ENCODE peak calls at places on chromosomes 16 and 17, in nine cellular contexts. One of them, this sample, is unnamed.

GRCh38 chr16:87072101-87072500 is 245.1 kb downstream of the C16orf95 start:
- DNase-seq in lower lobe of right lung: no peak
- DNase-seq in GM12865: no peak
- DNase-seq in fibroblast of lung: no peak
- DNase-seq in lung: no peak
- DNase-seq in fibroblast of pulmonary artery: no peak
- DNase-seq in fibroblast of mammary gland: no peak
- DNase-seq in lower leg skin: peak
- DNase-seq in iPS DF 6.9: no peak
- DNase-seq in this sample: no peak

GRCh38 chr17:21176996-21177395 is 37.0 kb downstream of the TMEM11 start:
- DNase-seq in lower lobe of right lung: no peak
- DNase-seq in fibroblast of lung: no peak
- DNase-seq in fibroblast of mammary gland: no peak
- DNase-seq in lung: no peak
- DNase-seq in GM12865: no peak
- DNase-seq in iPS DF 6.9: no peak
- DNase-seq in lower leg skin: no peak
- DNase-seq in fibroblast of pulmonary artery: no peak
- DNase-seq in this sample: no peak

GRCh38 chr16:55725055-55725777 is 69.4 kb downstream of the SLC6A2 start:
- DNase-seq in lower lobe of right lung: no peak
- DNase-seq in lung: no peak
- DNase-seq in lower leg skin: peak
- DNase-seq in fibroblast of lung: no peak
- DNase-seq in iPS DF 6.9: no peak
- DNase-seq in GM12865: no peak
- DNase-seq in fibroblast of pulmonary artery: no peak
- DNase-seq in fibroblast of mammary gland: no peak
- DNase-seq in this sample: no peak

GRCh38 chr17:55420067-55420775 is 1.4 kb downstream of the MMD start:
- DNase-seq in fibroblast of mammary gland: no peak
- DNase-seq in fibroblast of pulmonary artery: no peak
- DNase-seq in iPS DF 6.9: no peak
- DNase-seq in fibroblast of lung: no peak
- DNase-seq in lower leg skin: no peak
- DNase-seq in lung: no peak
- DNase-seq in GM12865: peak
- DNase-seq in lower lobe of right lung: no peak
- DNase-seq in this sample: no peak

GRCh38 chr16:75532791-75533190 is 3.1 kb downstream of the CHST5 start:
- DNase-seq in lower lobe of right lung: no peak
- DNase-seq in lung: no peak
- DNase-seq in fibroblast of pulmonary artery: no peak
- DNase-seq in fibroblast of lung: no peak
- DNase-seq in GM12865: no peak
- DNase-seq in lower leg skin: no peak
- DNase-seq in iPS DF 6.9: no peak
- DNase-seq in fibroblast of mammary gland: no peak
- DNase-seq in this sample: no peak

GRCh38 chr17:77439382-77440013 is 298.7 kb downstream of the SEC14L1 start:
- DNase-seq in fibroblast of pulmonary artery: no peak
- DNase-seq in lower leg skin: no peak
- DNase-seq in lower lobe of right lung: no peak
- DNase-seq in GM12865: no peak
- DNase-seq in fibroblast of mammary gland: no peak
- DNase-seq in lung: no peak
- DNase-seq in fibroblast of lung: no peak
- DNase-seq in iPS DF 6.9: no peak
- DNase-seq in this sample: no peak

GRCh38 chr17:80811181-80812105 is 180.2 kb upstream of the CHMP6 start:
- DNase-seq in fibroblast of lung: no peak
- DNase-seq in iPS DF 6.9: no peak
- DNase-seq in lung: no peak
- DNase-seq in GM12865: no peak
- DNase-seq in lower leg skin: peak
- DNase-seq in fibroblast of mammary gland: no peak
- DNase-seq in lower lobe of right lung: no peak
- DNase-seq in fibroblast of pulmonary artery: no peak
- DNase-seq in this sample: no peak

GRCh38 chr17:32912218-32912897 is 15.6 kb upstream of the TMEM98 start:
- DNase-seq in lung: peak
- DNase-seq in lower leg skin: peak
- DNase-seq in lower lobe of right lung: peak
- DNase-seq in fibroblast of mammary gland: peak
- DNase-seq in fibroblast of lung: peak
- DNase-seq in fibroblast of pulmonary artery: peak
- DNase-seq in iPS DF 6.9: no peak
- DNase-seq in GM12865: no peak
- DNase-seq in this sample: peak

GRCh38 chr17:82127704-82128103 is 29.7 kb upstream of the FASN start:
- DNase-seq in iPS DF 6.9: no peak
- DNase-seq in fibroblast of lung: no peak
- DNase-seq in fibroblast of mammary gland: no peak
- DNase-seq in lung: no peak
- DNase-seq in fibroblast of pulmonary artery: no peak
- DNase-seq in lower leg skin: no peak
- DNase-seq in GM12865: no peak
- DNase-seq in lower lobe of right lung: no peak
- DNase-seq in this sample: no peak

GRCh38 chr17:80146121-80147034 is 550 bp downstream of the EIF4A3 start:
- DNase-seq in lung: peak
- DNase-seq in GM12865: peak
- DNase-seq in fibroblast of pulmonary artery: no peak
- DNase-seq in fibroblast of mammary gland: no peak
- DNase-seq in iPS DF 6.9: no peak
- DNase-seq in lower lobe of right lung: no peak
- DNase-seq in fibroblast of lung: peak
- DNase-seq in lower leg skin: peak
- DNase-seq in this sample: peak

GRCh38 chr16:86508947-86509758 is 1.2 kb upstream of the FOXF1 start:
- DNase-seq in fibroblast of mammary gland: peak
- DNase-seq in lower lobe of right lung: no peak
- DNase-seq in lung: peak
- DNase-seq in lower leg skin: no peak
- DNase-seq in GM12865: peak
- DNase-seq in iPS DF 6.9: no peak
- DNase-seq in fibroblast of pulmonary artery: peak
- DNase-seq in fibroblast of lung: peak
- DNase-seq in this sample: peak

GRCh38 chr16:4319454-4319853 is 3.6 kb downstream of the GLIS2 start:
- DNase-seq in iPS DF 6.9: no peak
- DNase-seq in lung: no peak
- DNase-seq in fibroblast of lung: no peak
- DNase-seq in GM12865: peak
- DNase-seq in lower lobe of right lung: no peak
- DNase-seq in fibroblast of pulmonary artery: no peak
- DNase-seq in fibroblast of mammary gland: peak
- DNase-seq in lower leg skin: no peak
- DNase-seq in this sample: peak

GRCh38 chr16:9798474-9798873 is 383.8 kb downstream of the GRIN2A start:
- DNase-seq in fibroblast of lung: peak
- DNase-seq in lung: no peak
- DNase-seq in fibroblast of pulmonary artery: no peak
- DNase-seq in fibroblast of mammary gland: no peak
- DNase-seq in iPS DF 6.9: no peak
- DNase-seq in GM12865: no peak
- DNase-seq in lower lobe of right lung: no peak
- DNase-seq in lower leg skin: no peak
- DNase-seq in this sample: no peak

GRCh38 chr17:10772425-10773380 is 31.2 kb downstream of the TMEM238L start:
- DNase-seq in lower leg skin: peak
- DNase-seq in GM12865: peak
- DNase-seq in iPS DF 6.9: no peak
- DNase-seq in lung: no peak
- DNase-seq in fibroblast of pulmonary artery: peak
- DNase-seq in lower lobe of right lung: no peak
- DNase-seq in fibroblast of lung: no peak
- DNase-seq in fibroblast of mammary gland: peak
- DNase-seq in this sample: peak

GRCh38 chr16:19515765-19516164 is 6.1 kb downstream of the GDE1 start:
- DNase-seq in lung: no peak
- DNase-seq in GM12865: no peak
- DNase-seq in lower lobe of right lung: no peak
- DNase-seq in fibroblast of mammary gland: no peak
- DNase-seq in iPS DF 6.9: no peak
- DNase-seq in fibroblast of pulmonary artery: no peak
- DNase-seq in lower leg skin: no peak
- DNase-seq in fibroblast of lung: no peak
- DNase-seq in this sample: peak

GRCh38 chr17:30933966-30934365 is 12.2 kb downstream of the ADAP2 start:
- DNase-seq in lung: peak
- DNase-seq in fibroblast of pulmonary artery: no peak
- DNase-seq in fibroblast of mammary gland: no peak
- DNase-seq in lower lobe of right lung: no peak
- DNase-seq in GM12865: no peak
- DNase-seq in iPS DF 6.9: no peak
- DNase-seq in fibroblast of lung: no peak
- DNase-seq in lower leg skin: no peak
- DNase-seq in this sample: no peak

DNA sequence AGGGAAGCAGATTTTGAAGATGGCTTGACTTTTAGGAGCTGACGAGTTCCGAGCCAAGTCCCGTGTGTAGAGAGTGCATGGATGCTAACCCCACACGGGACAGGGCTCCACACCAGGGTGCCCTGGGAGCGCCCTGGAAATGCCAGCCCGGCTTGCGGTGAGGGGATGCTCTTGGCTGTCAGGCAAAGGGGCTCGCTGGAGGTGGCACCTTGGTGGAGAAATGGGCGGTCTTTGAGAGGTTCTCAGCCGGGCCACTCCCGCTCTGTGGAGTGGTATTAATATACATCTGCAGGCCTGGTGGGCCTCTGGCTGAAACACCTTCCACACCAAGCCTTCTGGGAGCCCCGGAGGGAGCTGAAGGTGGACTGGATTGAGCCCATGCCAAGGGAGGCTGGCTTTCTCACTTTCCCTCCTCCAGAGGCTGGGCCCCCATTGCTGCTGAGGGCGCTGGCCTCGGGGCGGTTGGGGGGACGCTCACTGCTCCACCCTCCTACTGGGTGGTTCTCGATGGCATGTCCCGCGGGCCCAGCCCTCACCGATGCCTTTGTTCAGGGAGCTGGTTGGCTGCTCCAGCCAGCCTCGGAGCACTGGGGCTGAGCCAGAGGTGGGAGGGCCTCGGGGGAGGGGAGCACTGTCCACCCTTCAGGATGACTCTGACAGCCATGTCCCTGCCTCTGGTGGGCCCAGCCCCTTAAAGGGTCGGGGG is 210.3 kb downstream of the NTN1 start:
- DNase-seq in iPS DF 6.9: no peak
- DNase-seq in fibroblast of pulmonary artery: no peak
- DNase-seq in fibroblast of lung: no peak
- DNase-seq in fibroblast of mammary gland: no peak
- DNase-seq in GM12865: no peak
- DNase-seq in lower leg skin: no peak
- DNase-seq in lower lobe of right lung: no peak
- DNase-seq in lung: no peak
- DNase-seq in this sample: no peak
- H3K4me3 ChIP-seq in iPS DF 6.9: no peak
- H3K4me3 ChIP-seq in fibroblast of pulmonary artery: no peak
- H3K4me3 ChIP-seq in fibroblast of lung: no peak
- H3K4me3 ChIP-seq in fibroblast of mammary gland: no peak
- H3K4me3 ChIP-seq in GM12865: no peak
- H3K4me3 ChIP-seq in lower leg skin: no peak
- H3K4me3 ChIP-seq in lower lobe of right lung: no peak
- H3K4me3 ChIP-seq in lung: no peak
- H3K4me3 ChIP-seq in this sample: no peak

GRCh38 chr17:39953471-39953888 is 9.3 kb upstream of the GSDMA start:
- DNase-seq in fibroblast of mammary gland: no peak
- DNase-seq in lung: no peak
- DNase-seq in lower leg skin: no peak
- DNase-seq in fibroblast of lung: no peak
- DNase-seq in iPS DF 6.9: no peak
- DNase-seq in GM12865: no peak
- DNase-seq in lower lobe of right lung: no peak
- DNase-seq in fibroblast of pulmonary artery: no peak
- DNase-seq in this sample: no peak
- H3K4me3 ChIP-seq in fibroblast of mammary gland: peak
- H3K4me3 ChIP-seq in lung: peak
- H3K4me3 ChIP-seq in lower leg skin: no peak
- H3K4me3 ChIP-seq in fibroblast of lung: peak
- H3K4me3 ChIP-seq in iPS DF 6.9: peak
- H3K4me3 ChIP-seq in GM12865: peak
- H3K4me3 ChIP-seq in lower lobe of right lung: peak
- H3K4me3 ChIP-seq in fibroblast of pulmonary artery: peak
- H3K4me3 ChIP-seq in this sample: peak

GRCh38 chr17:57294629-57295501 is 38.5 kb downstream of the MSI2 start:
- DNase-seq in fibroblast of pulmonary artery: no peak
- DNase-seq in lung: no peak
- DNase-seq in GM12865: no peak
- DNase-seq in lower leg skin: no peak
- DNase-seq in iPS DF 6.9: no peak
- DNase-seq in fibroblast of mammary gland: no peak
- DNase-seq in fibroblast of lung: peak
- DNase-seq in lower lobe of right lung: no peak
- DNase-seq in this sample: peak
- H3K4me3 ChIP-seq in fibroblast of pulmonary artery: no peak
- H3K4me3 ChIP-seq in lung: no peak
- H3K4me3 ChIP-seq in GM12865: no peak
- H3K4me3 ChIP-seq in lower leg skin: no peak
- H3K4me3 ChIP-seq in iPS DF 6.9: no peak
- H3K4me3 ChIP-seq in fibroblast of mammary gland: no peak
- H3K4me3 ChIP-seq in fibroblast of lung: no peak
- H3K4me3 ChIP-seq in lower lobe of right lung: no peak
- H3K4me3 ChIP-seq in this sample: no peak

GRCh38 chr17:64015447-64015846 is 5.0 kb downstream of the ICAM2 start:
- DNase-seq in lower leg skin: no peak
- DNase-seq in lower lobe of right lung: no peak
- DNase-seq in lung: no peak
- DNase-seq in fibroblast of pulmonary artery: no peak
- DNase-seq in fibroblast of mammary gland: no peak
- DNase-seq in fibroblast of lung: no peak
- DNase-seq in GM12865: no peak
- DNase-seq in iPS DF 6.9: no peak
- DNase-seq in this sample: no peak

GRCh38 chr17:64016248-64016784 is 4.1 kb downstream of the ICAM2 start:
- DNase-seq in fibroblast of mammary gland: no peak
- DNase-seq in lower lobe of right lung: no peak
- DNase-seq in iPS DF 6.9: no peak
- DNase-seq in GM12865: peak
- DNase-seq in fibroblast of pulmonary artery: no peak
- DNase-seq in lung: no peak
- DNase-seq in fibroblast of lung: no peak
- DNase-seq in lower leg skin: peak
- DNase-seq in this sample: no peak

GRCh38 chr17:64016974-64017373 is 3.5 kb downstream of the ICAM2 start:
- DNase-seq in lower leg skin: no peak
- DNase-seq in lung: no peak
- DNase-seq in fibroblast of lung: no peak
- DNase-seq in lower lobe of right lung: no peak
- DNase-seq in iPS DF 6.9: no peak
- DNase-seq in GM12865: no peak
- DNase-seq in fibroblast of mammary gland: no peak
- DNase-seq in fibroblast of pulmonary artery: no peak
- DNase-seq in this sample: no peak

GRCh38 chr17:64019486-64020067 is 856 bp downstream of the ICAM2 start:
- DNase-seq in lower lobe of right lung: no peak
- DNase-seq in iPS DF 6.9: no peak
- DNase-seq in fibroblast of mammary gland: no peak
- DNase-seq in lung: no peak
- DNase-seq in GM12865: no peak
- DNase-seq in fibroblast of lung: no peak
- DNase-seq in lower leg skin: peak
- DNase-seq in fibroblast of pulmonary artery: no peak
- DNase-seq in this sample: no peak

GRCh38 chr17:64017381-64017980 is 3.0 kb downstream of the ICAM2 start:
- DNase-seq in lung: no peak
- DNase-seq in iPS DF 6.9: no peak
- DNase-seq in GM12865: no peak
- DNase-seq in lower lobe of right lung: no peak
- DNase-seq in lower leg skin: no peak
- DNase-seq in fibroblast of lung: no peak
- DNase-seq in fibroblast of pulmonary artery: no peak
- DNase-seq in fibroblast of mammary gland: no peak
- DNase-seq in this sample: no peak
- H3K4me3 ChIP-seq in lung: no peak
- H3K4me3 ChIP-seq in iPS DF 6.9: no peak
- H3K4me3 ChIP-seq in GM12865: peak
- H3K4me3 ChIP-seq in lower lobe of right lung: peak
- H3K4me3 ChIP-seq in lower leg skin: no peak
- H3K4me3 ChIP-seq in fibroblast of lung: no peak
- H3K4me3 ChIP-seq in fibroblast of pulmonary artery: no peak
- H3K4me3 ChIP-seq in fibroblast of mammary gland: no peak
- H3K4me3 ChIP-seq in this sample: no peak

This sample was measured in fibroblast of villous mesenchyme.